ENCODE peak calls at places on chromosomes 13 and 19, in five cellular contexts. R is breast epithelium, E is sigmoid colon, P is IMR-90, F is testis. X is an unnamed sample.

GRCh38 chr19:16418597-16418962 is 53.2 kb downstream of the EPS15L1 start:
- DNase-seq in R (no peak), E (no peak), P (no peak), F (no peak), X (no peak)

GRCh38 chr13:42574435-42575311 is 721 bp downstream of the TNFSF11 start:
- DNase-seq in R (no peak), E (no peak), P (no peak), F (no peak), X (no peak)

GRCh38 chr13:45138282-45138681 is 18.0 kb downstream of the GTF2F2 start:
- DNase-seq in R (no peak), E (no peak), P (no peak), F (no peak), X (no peak)

GRCh38 chr13:31046711-31047279 is 114.3 kb downstream of the TEX26 start:
- DNase-seq in R (no peak), E (peak; percentile 68), P (peak; percentile 68), F (peak; percentile 52), X (peak; percentile 43)

GRCh38 chr19:12064266-12065099 is at the start of gene ZNF844:
- DNase-seq in R (peak; percentile 97), E (peak; percentile 98), P (peak; percentile 81), F (peak; percentile 99), X (peak; percentile 99)

GRCh38 chr13:39862891-39863290 is 207.4 kb downstream of the COG6 start:
- DNase-seq in R (no peak), E (no peak), P (no peak), F (no peak), X (no peak)

GRCh38 chr19:42081584-42082258 is 5.8 kb downstream of the ZNF574 start:
- DNase-seq in R (no peak), E (no peak), P (peak; percentile 65), F (peak; percentile 32), X (no peak)

GRCh38 chr19:16588089-16588823 is 16.0 kb upstream of the SLC35E1 start:
- DNase-seq in R (no peak), E (no peak), P (peak; percentile 19), F (peak; percentile 64), X (no peak)

GRCh38 chr13:34349091-34349722 is 531.3 kb downstream of the RFC3 start:
- DNase-seq in R (peak; percentile 34), E (peak; percentile 78), P (peak; percentile 89), F (peak; percentile 67), X (peak; percentile 79)

GRCh38 chr13:31160857-31161582 is 684 bp downstream of the HSPH1 start:
- DNase-seq in R (peak; percentile 30), E (peak; percentile 72), P (peak; percentile 75), F (peak; percentile 87), X (peak; percentile 58)

GRCh38 chr13:113489549-113490495 is 689 bp downstream of the DCUN1D2 start:
- DNase-seq in R (no peak), E (peak; percentile 74), P (peak; percentile 41), F (peak; percentile 50), X (peak; percentile 21)

GRCh38 chr19:46639356-46640061 is 3.5 kb upstream of the GNG8 start:
- DNase-seq in R (no peak), E (peak; percentile 92), P (peak; percentile 58), F (peak; percentile 31), X (no peak)

GRCh38 chr13:28268800-28269223 is 130.5 kb downstream of the PAN3 start:
- DNase-seq in R (no peak), E (no peak), P (no peak), F (no peak), X (no peak)

GRCh38 chr19:2266183-2266993 is 10.2 kb upstream of the JSRP1 start:
- DNase-seq in R (peak; percentile 81), E (peak; percentile 94), P (peak; percentile 75), F (peak; percentile 93), X (peak; percentile 74)

GRCh38 chr19:18392417-18392816 is 5.0 kb downstream of the LRRC25 start:
- DNase-seq in R (no peak), E (peak; percentile 76), P (no peak), F (peak; percentile 57), X (no peak)
- H3K27ac ChIP-seq in R (no peak overlapping the region), E (no peak overlapping the region), P (no peak overlapping the region), F (no peak overlapping the region), X (no peak overlapping the region)

DNA sequence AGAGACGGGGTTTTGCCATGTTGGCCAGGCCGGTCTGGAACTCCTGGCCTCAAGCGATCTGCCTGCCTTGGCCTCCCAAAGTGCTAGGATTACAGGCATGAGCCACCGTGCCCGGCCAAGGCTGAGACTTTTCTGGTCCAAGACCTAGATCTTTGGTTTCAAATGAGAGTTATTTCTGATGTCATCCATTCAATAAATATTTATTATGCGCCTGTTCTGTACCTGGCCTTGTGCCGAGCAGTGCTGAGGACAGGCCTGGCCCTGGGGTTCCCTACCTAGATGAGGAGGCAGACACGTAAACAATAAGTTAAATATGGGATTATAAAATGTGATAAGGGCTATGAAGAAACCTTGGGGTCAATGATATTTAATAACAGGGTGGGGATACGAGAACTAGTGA is 4.5 kb downstream of the RELB start:
- DNase-seq in R (no peak), E (no peak), P (no peak), F (no peak), X (no peak)
- TF ChIP-seq CTCF in R (no peak), E (no peak), P (no peak), F (no peak), X (no peak)

GRCh38 chr19:49113762-49114629 is at the start of gene LIN7B:
- DNase-seq in R (no peak), E (peak; percentile 75), P (peak; percentile 54), F (peak; percentile 61), X (peak; percentile 68)

GRCh38 chr19:49117677-49118564 is 1.0 kb downstream of the C19orf73 start:
- DNase-seq in R (no peak), E (no peak), P (no peak), F (no peak), X (no peak)

GRCh38 chr19:49116544-49116943 is 2.4 kb downstream of the LIN7B start:
- DNase-seq in R (no peak), E (no peak), P (no peak), F (no peak), X (no peak)

GRCh38 chr19:49111218-49111998 is 2.8 kb upstream of the LIN7B start:
- DNase-seq in R (no peak), E (no peak), P (no peak), F (no peak), X (no peak)

DNA sequence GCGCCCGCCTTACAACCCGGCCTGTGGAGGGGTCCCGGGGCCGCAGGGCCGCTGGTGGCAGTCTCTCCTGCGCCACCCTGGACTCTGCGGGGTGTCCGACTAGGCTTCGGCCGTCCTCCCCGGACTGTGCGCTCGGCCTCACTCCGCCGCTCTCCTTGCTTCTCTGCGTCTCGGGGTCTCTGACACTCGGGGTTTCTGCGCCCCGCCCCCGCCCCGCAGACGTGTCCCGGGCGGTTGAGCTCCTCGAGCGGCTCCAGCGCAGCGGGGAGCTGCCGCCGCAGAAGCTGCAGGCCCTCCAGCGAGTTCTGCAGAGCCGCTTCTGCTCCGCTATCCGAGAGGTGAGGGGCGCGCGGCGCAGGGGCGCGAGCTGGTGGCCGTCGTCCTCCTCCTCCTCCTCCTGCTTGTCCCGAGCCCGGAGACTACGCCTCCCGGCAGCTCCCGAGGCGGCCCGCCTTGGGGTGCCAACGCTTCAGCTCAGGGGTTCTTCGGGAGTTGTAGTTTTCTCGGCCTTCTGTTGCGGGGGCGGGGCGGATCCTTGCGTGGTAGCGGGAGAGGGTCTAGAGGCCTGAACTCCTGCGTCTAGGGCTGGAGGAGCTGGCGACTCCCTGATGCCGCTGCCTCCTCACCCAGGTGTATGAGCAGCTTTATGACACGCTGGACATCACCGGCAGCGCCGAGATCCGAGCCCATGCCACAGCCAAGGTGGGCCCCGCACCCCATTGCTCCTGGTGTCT is 627 bp downstream of the LIN7B start:
- DNase-seq in R (no peak), E (peak; percentile 83), P (peak; percentile 33), F (peak; percentile 72), X (peak; percentile 79)
- TF ChIP-seq POLR2A in R (no peak), E (no peak), P (no peak), F (no peak), X (no peak)

GRCh38 chr19:32254128-32254527 is 91.3 kb upstream of the ZNF507 start:
- DNase-seq in R (no peak), E (no peak), P (no peak), F (no peak), X (no peak)

GRCh38 chr19:32257326-32258073 is 87.9 kb upstream of the ZNF507 start:
- DNase-seq in R (no peak), E (no peak), P (no peak), F (no peak), X (no peak)

GRCh38 chr19:32258167-32258566 is 87.2 kb upstream of the ZNF507 start:
- DNase-seq in R (no peak), E (no peak), P (no peak), F (no peak), X (no peak)

GRCh38 chr19:32255566-32256295 is 89.7 kb upstream of the ZNF507 start:
- DNase-seq in R (no peak), E (no peak), P (no peak), F (no peak), X (no peak)

GRCh38 chr19:32256341-32256975 is 89.0 kb upstream of the ZNF507 start:
- DNase-seq in R (no peak), E (no peak), P (no peak), F (no peak), X (no peak)
- H3K27ac ChIP-seq in R (no peak overlapping the region), E (no peak overlapping the region), P (no peak overlapping the region), F (no peak overlapping the region), X (no peak overlapping the region)

X was measured in thyroid gland.